ENCODE peak calls at places on chromosome 18, in seven cellular contexts. S is stimulated activated CD4-positive, alpha-beta T cell treated with anti-CD3 and anti-CD28 coated beads, Interleukin-2, amount 100 ng/mL, for 48 hours; I is ACHN; W is breast epithelium; Y is GM13977; C is AG08396; X is H4. N is an unnamed sample.
A peak's percentile ranks its signal among the peaks of the same experiment; 100 is the strongest.

GRCh38 chr18:8610442-8610801 is 1.2 kb downstream of the RAB12 start:
- DNase-seq in S (no peak), I (peak; percentile 9), W (no peak), Y (no peak), C (no peak), X (no peak), N (no peak)

GRCh38 chr18:45398448-45398847 is 216.8 kb upstream of the SLC14A2 start:
- DNase-seq in S (no peak), I (no peak), W (no peak), Y (no peak), C (no peak), X (peak; percentile 95), N (no peak)

GRCh38 chr18:50457639-50458038 is 82.8 kb downstream of the SKA1 start:
- DNase-seq in S (no peak), I (no peak), W (no peak), Y (no peak), C (no peak), X (no peak), N (no peak)

GRCh38 chr18:58847383-58848071 is 17.1 kb upstream of the ZNF532 start:
- DNase-seq in S (no peak), I (no peak), W (no peak), Y (no peak), C (no peak), X (no peak), N (peak; percentile 63)

GRCh38 chr18:79258447-79258846 is 137.3 kb upstream of the NFATC1 start:
- DNase-seq in S (no peak), I (no peak), W (no peak), Y (peak; percentile 55), C (no peak), X (no peak), N (no peak)

GRCh38 chr18:48161911-48162698 is 231.6 kb upstream of the SMAD2 start:
- DNase-seq in S (no peak), I (peak; percentile 44), W (no peak), Y (no peak), C (no peak), X (peak; percentile 54), N (no peak)

GRCh38 chr18:59423251-59423650 is 64.2 kb upstream of the LMAN1 start:
- DNase-seq in S (no peak), I (no peak), W (no peak), Y (no peak), C (no peak), X (no peak), N (no peak)

GRCh38 chr18:33802955-33803354 is 224.9 kb downstream of the ASXL3 start:
- DNase-seq in S (no peak), I (no peak), W (peak; percentile 21), Y (no peak), C (no peak), X (no peak), N (no peak)

GRCh38 chr18:75133721-75134645 is 75.0 kb downstream of the PTGR3 start:
- DNase-seq in S (no peak), I (no peak), W (peak; percentile 7), Y (no peak), C (no peak), X (no peak), N (no peak)

GRCh38 chr18:6576706-6577375 is 152.7 kb upstream of the ARHGAP28 start:
- DNase-seq in S (no peak), I (peak; percentile 64), W (no peak), Y (no peak), C (no peak), X (no peak), N (no peak)

GRCh38 chr18:35407871-35408481 is 30.8 kb upstream of the ZNF396 start:
- DNase-seq in S (peak; percentile 42), I (peak; percentile 66), W (no peak), Y (peak; percentile 58), C (peak; percentile 51), X (peak; percentile 72), N (no peak)

GRCh38 chr18:54415086-54415485 is 57.4 kb downstream of the C18orf54 start:
- DNase-seq in S (no peak), I (no peak), W (no peak), Y (no peak), C (no peak), X (no peak), N (no peak)

GRCh38 chr18:3709166-3709565 is 259.2 kb downstream of the TGIF1 start:
- DNase-seq in S (no peak), I (no peak), W (no peak), Y (no peak), C (no peak), X (no peak), N (no peak)

GRCh38 chr18:9209230-9209629 is 72.6 kb downstream of the ANKRD12 start:
- DNase-seq in S (no peak), I (no peak), W (no peak), Y (no peak), C (no peak), X (no peak), N (no peak)

GRCh38 chr18:36211612-36212065 is 24.3 kb downstream of the MOCOS start:
- DNase-seq in S (no peak), I (no peak), W (no peak), Y (no peak), C (no peak), X (no peak), N (no peak)

GRCh38 chr18:53698907-53699306 is 525.6 kb downstream of the MBD2 start:
- DNase-seq in S (no peak), I (peak; percentile 55), W (no peak), Y (peak; percentile 29), C (no peak), X (peak; percentile 15), N (no peak)

GRCh38 chr18:12995952-12996477 is 4.9 kb downstream of the CEP192 start:
- DNase-seq in S (no peak), I (no peak), W (no peak), Y (no peak), C (no peak), X (no peak), N (no peak)

GRCh38 chr18:7155092-7155491 is 37.5 kb upstream of the LAMA1 start:
- DNase-seq in S (no peak), I (no peak), W (no peak), Y (no peak), C (no peak), X (no peak), N (no peak)

GRCh38 chr18:44195394-44196140 is 485.1 kb upstream of the SETBP1 start:
- DNase-seq in S (no peak), I (no peak), W (no peak), Y (no peak), C (no peak), X (no peak), N (no peak)

GRCh38 chr18:68887410-68887809 is 89.5 kb downstream of the CCDC102B start:
- DNase-seq in S (no peak), I (no peak), W (no peak), Y (no peak), C (no peak), X (no peak), N (no peak)

GRCh38 chr18:58212274-58212673 is 168.2 kb downstream of the NEDD4L start:
- DNase-seq in S (no peak), I (no peak), W (no peak), Y (no peak), C (no peak), X (no peak), N (no peak)

GRCh38 chr18:4181882-4182568 is 273.1 kb downstream of the DLGAP1 start:
- DNase-seq in S (no peak), I (no peak), W (no peak), Y (no peak), C (no peak), X (no peak), N (no peak)

GRCh38 chr18:38241736-38242135 is 676.1 kb upstream of the CELF4 start:
- DNase-seq in S (no peak), I (peak; percentile 19), W (no peak), Y (no peak), C (no peak), X (peak; percentile 63), N (no peak)

GRCh38 chr18:36835927-36836326 is 7.0 kb downstream of the KIAA1328 start:
- DNase-seq in S (no peak), I (no peak), W (no peak), Y (no peak), C (no peak), X (no peak), N (no peak)

GRCh38 chr18:23196119-23197004 is 61.1 kb downstream of the CABLES1 start:
- DNase-seq in S (no peak), I (no peak), W (peak; percentile 38), Y (no peak), C (no peak), X (no peak), N (no peak)

GRCh38 chr18:45408218-45408617 is 207.1 kb upstream of the SLC14A2 start:
- DNase-seq in S (no peak), I (no peak), W (no peak), Y (no peak), C (no peak), X (no peak), N (no peak)

GRCh38 chr18:61658431-61658830 is 234.4 kb downstream of the RNF152 start:
- DNase-seq in S (no peak), I (no peak), W (no peak), Y (no peak), C (no peak), X (no peak), N (no peak)

GRCh38 chr18:50749945-50750344 is 69.9 kb downstream of the MRO start:
- DNase-seq in S (no peak), I (no peak), W (no peak), Y (no peak), C (no peak), X (no peak), N (no peak)

GRCh38 chr18:47458483-47458882 is 207.0 kb upstream of the SKOR2 start:
- DNase-seq in S (no peak), I (no peak), W (no peak), Y (no peak), C (no peak), X (no peak), N (no peak)

GRCh38 chr18:45335644-45336043 is 279.6 kb upstream of the SLC14A2 start:
- DNase-seq in S (no peak), I (no peak), W (peak; percentile 27), Y (no peak), C (no peak), X (no peak), N (no peak)

GRCh38 chr18:47756364-47757016 is 174.0 kb downstream of the SMAD2 start:
- DNase-seq in S (peak; percentile 65), I (peak; percentile 57), W (no peak), Y (peak; percentile 68), C (peak; percentile 70), X (peak; percentile 49), N (peak; percentile 34)

GRCh38 chr18:5295981-5296705 is 617 bp upstream of the ZBTB14 start:
- DNase-seq in S (peak; percentile 95), I (peak; percentile 93), W (peak; percentile 92), Y (peak; percentile 95), C (peak; percentile 97), X (peak; percentile 87), N (peak; percentile 97)

GRCh38 chr18:37484893-37485834 is 80.4 kb downstream of the CELF4 start:
- DNase-seq in S (peak; percentile 24), I (peak; percentile 69), W (no peak), Y (no peak), C (peak; percentile 54), X (no peak), N (no peak)

GRCh38 chr18:2104620-2105462 is 466.5 kb downstream of the METTL4 start:
- DNase-seq in S (peak; percentile 62), I (peak; percentile 38), W (no peak), Y (peak; percentile 49), C (peak; percentile 72), X (peak; percentile 49), N (peak; percentile 6)